ENCODE peak calls at places on chromosomes 11 and 22, in six cellular contexts. U is H9, I is fibroblast of lung, D is tibial nerve, F is brain microvascular endothelial cell, M is fibroblast of the aortic adventitia. A is an unnamed sample.
A peak's percentile ranks its signal among the peaks of the same experiment; 100 is the strongest.

GRCh38 chr11:70547386-70547785 is 149.1 kb downstream of the CTTN start:
- DNase-seq in M (no peak), F (no peak), D (no peak), U (no peak), I (no peak), A (no peak)

GRCh38 chr11:65298131-65298535 is 16.5 kb upstream of the CDC42EP2 start:
- DNase-seq in F (peak; percentile 32), M (peak; percentile 78), D (peak; percentile 61), U (no peak), I (no peak), A (no peak)

GRCh38 chr11:111808063-111808588 is 41.9 kb upstream of the PPP2R1B start:
- DNase-seq in M (no peak), I (no peak), U (no peak), F (no peak), D (no peak), A (no peak)

GRCh38 chr11:21295508-21295907 is 626.1 kb downstream of the NELL1 start:
- DNase-seq in I (no peak), D (no peak), M (no peak), F (no peak), U (no peak), A (no peak)

GRCh38 chr22:19657252-19658056 is 56.8 kb upstream of the SEPTIN5 start:
- DNase-seq in D (no peak), I (no peak), F (no peak), U (no peak), M (no peak), A (no peak)

GRCh38 chr11:3845670-3846069 is 4.9 kb upstream of the RHOG start:
- DNase-seq in M (no peak), U (no peak), D (no peak), F (no peak), I (no peak), A (no peak)

GRCh38 chr11:45053736-45054446 is 92.5 kb upstream of the PRDM11 start:
- DNase-seq in F (no peak), M (no peak), U (no peak), D (no peak), I (no peak), A (no peak)

GRCh38 chr11:94194712-94195111 is 66.1 kb downstream of the PANX1 start:
- DNase-seq in F (no peak), U (no peak), D (no peak), I (peak; percentile 23), M (no peak), A (no peak)

GRCh38 chr11:61749607-61750217 is 2.7 kb upstream of the MYRF start:
- DNase-seq in F (peak; percentile 23), M (no peak), I (peak; percentile 55), U (no peak), D (no peak), A (no peak)

GRCh38 chr11:44613081-44613628 is 47.7 kb downstream of the CD82 start:
- DNase-seq in D (no peak), F (no peak), U (no peak), M (no peak), I (no peak), A (no peak)

GRCh38 chr22:42901790-42902508 is 44.9 kb upstream of the ARFGAP3 start:
- DNase-seq in M (no peak), I (no peak), D (no peak), F (no peak), U (no peak), A (no peak)
- TF ChIP-seq CTCF in M (peak; percentile 34), I (peak; percentile 17), D (no peak), F (peak; percentile 58), U (peak; percentile 56), A (peak; percentile 17)

GRCh38 chr22:31726692-31727091 is 23.2 kb downstream of the PRR14L start:
- DNase-seq in I (no peak), M (no peak), F (no peak), U (no peak), D (no peak), A (no peak)

GRCh38 chr22:31733580-31734079 is 16.3 kb downstream of the PRR14L start:
- DNase-seq in M (no peak), I (no peak), U (no peak), D (no peak), F (no peak), A (no peak)

GRCh38 chr22:31732089-31732829 is 17.7 kb downstream of the PRR14L start:
- DNase-seq in U (no peak), I (no peak), D (no peak), M (no peak), F (no peak), A (no peak)

GRCh38 chr22:31728857-31729256 is 21.1 kb downstream of the PRR14L start:
- DNase-seq in D (no peak), M (no peak), U (no peak), I (no peak), F (no peak), A (no peak)

GRCh38 chr22:31730344-31730711 is 19.6 kb downstream of the PRR14L start:
- DNase-seq in M (no peak), D (no peak), F (no peak), I (no peak), U (no peak), A (no peak)
- TF ChIP-seq CTCF in M (no peak), D (no peak), F (peak; percentile 37), I (peak; percentile 27), U (peak; percentile 57), A (no peak)

GRCh38 chr11:17722000-17722643 is 2.8 kb downstream of the MYOD1 start:
- DNase-seq in F (no peak), I (peak; percentile 27), M (peak; percentile 28), D (no peak), U (peak; percentile 73), A (no peak)
- TF ChIP-seq CTCF in F (peak; percentile 78), I (peak; percentile 49), M (peak; percentile 58), D (no peak), U (peak; percentile 73), A (peak; percentile 46)

GRCh38 chr11:129785383-129786111 is 30.1 kb upstream of the TMEM45B start:
- DNase-seq in F (no peak), M (peak; percentile 55), I (peak; percentile 5), U (no peak), D (no peak), A (no peak)
- TF ChIP-seq CTCF in F (peak; percentile 38), M (peak; percentile 27), I (peak; percentile 19), U (peak; percentile 49), D (no peak), A (no peak)

GRCh38 chr11:69166186-69167115 is 10.7 kb downstream of the SMIM38 start:
- DNase-seq in M (peak; percentile 74), D (no peak), F (peak; percentile 84), I (peak; percentile 89), U (peak; percentile 66), A (peak; percentile 46)
- TF ChIP-seq CTCF in M (peak; percentile 31), D (no peak), F (peak; percentile 59), I (peak; percentile 42), U (peak; percentile 22), A (peak; percentile 38)

GRCh38 chr11:12236744-12237101 is 126.3 kb downstream of the MICAL2 start:
- DNase-seq in F (no peak), I (no peak), U (no peak), D (no peak), M (no peak), A (no peak)

GRCh38 chr11:12235080-12235479 is 124.7 kb downstream of the MICAL2 start:
- DNase-seq in U (no peak), D (no peak), M (no peak), I (no peak), F (no peak), A (no peak)

GRCh38 chr11:12235945-12236743 is 125.8 kb downstream of the MICAL2 start:
- DNase-seq in M (peak; percentile 78), U (no peak), D (no peak), F (peak; percentile 37), I (peak; percentile 92), A (no peak)

GRCh38 chr11:12234216-12234615 is 123.8 kb downstream of the MICAL2 start:
- DNase-seq in F (no peak), D (no peak), U (no peak), I (peak; percentile 60), M (no peak), A (no peak)

GRCh38 chr11:12235549-12235944 is 125.2 kb downstream of the MICAL2 start:
- DNase-seq in F (no peak), U (no peak), M (no peak), I (no peak), D (no peak), A (no peak)
- TF ChIP-seq CTCF in F (peak; percentile 23), U (peak; percentile 39), M (no peak), I (peak; percentile 17), D (no peak), A (peak; percentile 28)

GRCh38 chr11:9753031-9753430 is 89.2 kb downstream of the SWAP70 start:
- DNase-seq in M (peak; percentile 68), I (peak; percentile 89), F (peak; percentile 74), U (no peak), D (no peak), A (peak; percentile 41)
- TF ChIP-seq CTCF in M (no peak), I (no peak), F (no peak), U (no peak), D (no peak), A (no peak)